ENCODE peak calls at places on chromosomes 4 and X, in eight cellular contexts. S, U, O, B, G, T, Q and A are unnamed samples. For H3K4me1, the result is how much of the 10 kb centered on the place peaks cover.

GRCh38 chrX:30302957-30303356 is 6.2 kb downstream of the NR0B1 start:
- DNase-seq in S (no peak), U (no peak), O (no peak), B (no peak), G (peak), T (no peak), Q (peak), A (no peak)

GRCh38 chr4:41384992-41385391 is 128.3 kb downstream of the UCHL1 start:
- DNase-seq in S (no peak), U (no peak), O (no peak), B (no peak), G (peak), T (peak), Q (peak), A (peak)

GRCh38 chr4:156581693-156582092 is 389.9 kb downstream of the PDGFC start:
- DNase-seq in S (no peak), U (no peak), O (no peak), B (no peak), G (no peak), T (no peak), Q (no peak), A (no peak)

GRCh38 chrX:23821847-23822246 is 38.9 kb downstream of the SAT1 start:
- DNase-seq in S (no peak), U (no peak), O (no peak), B (no peak), G (no peak), T (no peak), Q (no peak), A (no peak)

GRCh38 chrX:120144178-120144844 is 14.1 kb upstream of the RHOXF2 start:
- DNase-seq in S (no peak), U (no peak), O (no peak), B (peak), G (peak), T (no peak), Q (no peak), A (no peak)

GRCh38 chr4:121360496-121360895 is 20.3 kb downstream of the QRFPR start:
- DNase-seq in S (no peak), U (no peak), O (peak), B (no peak), G (peak), T (no peak), Q (no peak), A (no peak)

GRCh38 chrX:70026112-70026850 is 23.5 kb downstream of the AWAT2 start:
- DNase-seq in S (no peak), U (no peak), O (peak), B (no peak), G (peak), T (no peak), Q (no peak), A (no peak)

GRCh38 chr4:155855897-155856296 is 10.2 kb downstream of the ASIC5 start:
- DNase-seq in S (no peak), U (no peak), O (no peak), B (no peak), G (no peak), T (no peak), Q (no peak), A (no peak)

GRCh38 chr4:41125558-41126311 is 88.6 kb downstream of the APBB2 start:
- DNase-seq in S (no peak), U (no peak), O (peak), B (no peak), G (no peak), T (no peak), Q (no peak), A (no peak)

GRCh38 chrX:39222361-39223113 is 421.3 kb downstream of the MID1IP1 start:
- DNase-seq in S (no peak), U (no peak), O (no peak), B (no peak), G (no peak), T (no peak), Q (no peak), A (no peak)

GRCh38 chr4:151418385-151418784 is 9.4 kb downstream of the FHIP1A start:
- DNase-seq in S (no peak), U (no peak), O (peak), B (no peak), G (peak), T (no peak), Q (no peak), A (no peak)

GRCh38 chr4:66949424-66949823 is 595.9 kb downstream of the CENPC start:
- DNase-seq in S (peak), U (no peak), O (no peak), B (no peak), G (no peak), T (no peak), Q (no peak), A (no peak)

GRCh38 chr4:148443550-148444295 is 1.5 kb upstream of the NR3C2 start:
- DNase-seq in S (peak), U (no peak), O (no peak), B (peak), G (no peak), T (peak), Q (peak), A (peak)

GRCh38 chrX:23952984-23953907 is 45.4 kb downstream of the CXorf58 start:
- DNase-seq in S (peak), U (peak), O (no peak), B (peak), G (no peak), T (no peak), Q (peak), A (no peak)

GRCh38 chr4:116015549-116015948 is 902.1 kb upstream of the NDST4 start:
- DNase-seq in S (no peak), U (no peak), O (no peak), B (no peak), G (no peak), T (no peak), Q (no peak), A (no peak)
- H3K4me3 ChIP-seq in S (no peak), U (no peak), O (no peak), B (no peak), G (no peak), T (no peak), Q (no peak), A (no peak)

DNA sequence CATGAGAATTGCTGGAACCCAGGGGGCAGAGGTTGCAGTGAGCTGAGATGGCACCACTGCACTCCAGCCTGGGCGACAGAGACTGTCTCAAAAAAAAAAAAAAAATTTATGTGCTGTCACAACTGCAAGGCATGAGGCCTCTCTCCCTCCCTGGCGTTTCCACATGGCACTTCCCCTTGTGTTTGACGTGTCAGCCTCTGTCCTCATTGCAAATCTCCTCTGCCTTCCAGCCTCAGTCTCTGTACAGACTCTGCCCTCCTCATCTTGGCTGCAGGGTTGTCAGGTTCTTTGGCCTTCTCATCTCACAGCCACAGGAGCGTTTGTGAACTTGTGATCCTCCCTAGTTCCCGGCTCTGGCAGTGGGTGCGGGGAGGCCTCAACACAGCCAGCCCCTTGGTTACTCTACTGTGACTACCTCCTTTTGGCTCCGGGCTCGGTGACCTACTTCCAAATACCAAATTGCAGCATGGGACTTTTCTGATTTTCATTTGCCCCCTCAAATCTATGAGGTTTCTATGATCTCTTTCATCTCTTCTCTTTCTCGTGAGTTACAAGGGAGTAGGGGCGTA is 250.0 kb downstream of the CBR4 start:
- DNase-seq in S (no peak), U (no peak), O (no peak), B (no peak), G (no peak), T (no peak), Q (no peak), A (peak)
- H3K4me1 ChIP-seq in S (under half), U (under half), O (under half), B (under half), G (under half), T (under half), Q (under half), A (under half)

GRCh38 chrX:66164931-66165330 is 884 bp downstream of the HEPH start:
- DNase-seq in S (no peak), U (no peak), O (no peak), B (no peak), G (no peak), T (no peak), Q (no peak), A (no peak)
- H3K4me3 ChIP-seq in S (no peak), U (no peak), O (peak), B (peak), G (peak), T (no peak), Q (no peak), A (peak)

GRCh38 chr4:113637823-113638691 is 123.5 kb downstream of the CAMK2D start:
- DNase-seq in S (peak), U (no peak), O (no peak), B (no peak), G (no peak), T (no peak), Q (no peak), A (no peak)
- H3K4me1 ChIP-seq in S (half or more), U (under half), O (under half), B (under half), G (under half), T (under half), Q (under half), A (half or more)

GRCh38 chr4:5398056-5398455 is 310.3 kb downstream of the EVC2 start:
- DNase-seq in S (no peak), U (no peak), O (no peak), B (no peak), G (no peak), T (no peak), Q (no peak), A (no peak)

GRCh38 chr4:5391492-5391891 is 316.9 kb downstream of the EVC2 start:
- DNase-seq in S (no peak), U (no peak), O (no peak), B (no peak), G (no peak), T (no peak), Q (no peak), A (no peak)

GRCh38 chr4:5399790-5400421 is 308.5 kb downstream of the EVC2 start:
- DNase-seq in S (peak), U (no peak), O (peak), B (peak), G (peak), T (no peak), Q (peak), A (no peak)

DNA sequence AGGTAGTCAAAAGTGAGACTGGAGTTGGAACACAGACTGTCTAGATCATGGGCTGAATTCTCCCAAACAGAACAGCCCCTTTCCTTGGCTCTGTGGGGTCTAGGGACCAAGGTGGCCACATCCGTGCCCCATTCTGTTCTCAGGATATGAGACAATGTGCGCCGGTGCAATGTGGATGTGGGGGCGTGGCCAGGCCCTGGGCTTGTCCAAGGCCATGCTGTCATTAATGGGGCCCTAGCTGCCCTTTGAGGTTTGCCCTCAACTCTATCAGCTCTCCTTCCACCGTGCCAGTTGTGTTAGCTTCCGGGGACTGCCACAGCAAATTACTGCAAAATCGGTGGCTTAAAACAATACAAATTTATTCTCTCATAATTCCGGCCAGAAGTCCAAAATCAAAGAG is 312.6 kb downstream of the EVC2 start:
- DNase-seq in S (no peak), U (no peak), O (no peak), B (no peak), G (no peak), T (no peak), Q (no peak), A (no peak)
- H3K4me3 ChIP-seq in S (no peak), U (no peak), O (no peak), B (no peak), G (no peak), T (no peak), Q (no peak), A (no peak)

DNA sequence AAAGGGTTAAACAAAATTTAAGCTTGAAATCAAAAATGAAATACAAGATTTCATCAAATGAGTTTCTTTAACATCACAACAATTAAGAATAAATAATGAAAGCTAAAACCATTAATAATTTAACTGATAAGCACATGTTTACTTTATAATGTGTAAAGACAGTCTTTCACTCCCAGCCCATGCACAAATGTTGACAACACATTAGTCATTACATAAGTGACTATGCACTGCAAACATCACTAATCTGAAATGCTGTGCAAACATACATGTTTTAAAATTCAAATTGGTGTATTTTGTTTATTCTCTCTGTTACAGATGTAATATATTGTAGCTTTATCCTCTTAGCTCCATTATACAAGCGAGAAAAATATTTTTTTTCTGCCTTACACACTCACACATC is 220.6 kb upstream of the CPXCR1 start:
- DNase-seq in S (no peak), U (no peak), O (no peak), B (no peak), G (no peak), T (no peak), Q (no peak), A (no peak)
- H3K4me1 ChIP-seq in S (under half), U (under half), O (under half), B (under half), G (under half), T (under half), Q (under half), A (under half)

DNA sequence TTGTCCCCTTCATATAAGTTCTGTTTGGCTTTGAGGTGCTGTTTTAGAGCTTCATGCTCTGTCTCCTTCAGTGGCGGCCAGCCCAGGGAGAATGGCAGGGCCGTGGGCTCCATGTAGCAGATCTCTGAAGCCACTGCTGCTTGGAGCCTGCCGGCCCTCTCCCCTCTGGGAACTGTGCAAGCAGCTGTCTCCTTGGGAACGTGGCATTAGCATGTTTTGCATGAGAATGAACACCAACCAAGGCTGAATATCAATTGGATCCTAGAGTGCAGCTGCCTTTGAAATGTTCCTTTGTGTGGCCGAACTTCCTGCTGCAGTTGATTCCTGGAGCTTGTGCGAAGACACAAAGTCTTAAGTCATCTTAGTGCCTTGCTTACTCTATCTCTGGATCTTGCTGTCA is 39.1 kb upstream of the CLDN34 start:
- DNase-seq in S (no peak), U (no peak), O (peak), B (peak), G (no peak), T (peak), Q (peak), A (no peak)
- H3K4me3 ChIP-seq in S (no peak), U (no peak), O (no peak), B (peak), G (no peak), T (no peak), Q (no peak), A (no peak)

DNA sequence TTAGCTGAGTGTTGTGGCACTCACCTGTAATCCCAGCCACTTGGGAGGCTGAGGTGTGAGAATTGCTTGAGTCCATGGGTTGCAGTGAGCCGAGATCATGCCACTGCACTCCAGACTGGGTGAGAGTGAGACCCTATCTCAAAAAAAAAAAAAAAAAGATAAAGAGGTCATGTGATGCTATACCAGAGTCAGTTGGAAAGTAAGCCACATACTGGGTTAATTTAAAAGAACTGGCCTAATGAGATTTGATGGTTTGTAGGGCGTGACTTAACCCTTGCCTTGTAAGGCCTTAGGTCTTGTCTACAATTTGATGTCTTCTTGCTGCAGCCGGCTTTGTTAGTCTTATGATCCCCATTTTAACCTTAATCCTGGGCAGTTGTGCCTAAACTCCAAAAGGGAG is 5.1 kb downstream of the MGST2 start:
- DNase-seq in S (no peak), U (no peak), O (no peak), B (no peak), G (no peak), T (no peak), Q (no peak), A (no peak)
- H3K4me1 ChIP-seq in S (under half), U (under half), O (under half), B (under half), G (under half), T (under half), Q (under half), A (under half)

GRCh38 chr4:1187182-1187581 is 14.8 kb upstream of the SPON2 start:
- DNase-seq in S (no peak), U (no peak), O (peak), B (no peak), G (no peak), T (no peak), Q (no peak), A (no peak)
- H3K4me3 ChIP-seq in S (no peak), U (no peak), O (no peak), B (no peak), G (no peak), T (no peak), Q (no peak), A (no peak)

GRCh38 chr4:168486961-168487820 is 6.9 kb upstream of the DDX60L start:
- DNase-seq in S (no peak), U (no peak), O (peak), B (no peak), G (peak), T (no peak), Q (no peak), A (no peak)
- H3K4me1 ChIP-seq in S (under half), U (under half), O (under half), B (under half), G (under half), T (under half), Q (under half), A (under half)